ENCODE peak calls at places on chromosome 18, in seven cellular contexts. Y is mucosa of descending colon, O is NCI-H1417, X is GM23338, B is left ventricle myocardium inferior, P is T-helper 2 cell, N is activated B cell treated with CpG ODN at 0.5 μM for 24 hours. H is an unnamed sample.

GRCh38 chr18:9081940-9082339 is 20.6 kb upstream of the NDUFV2 start:
- DNase-seq in Y (no peak), O (no peak), X (no peak), B (no peak), P (peak), N (no peak), H (no peak)

GRCh38 chr18:36711813-36712444 is 116.9 kb downstream of the TPGS2 start:
- DNase-seq in Y (no peak), O (no peak), X (no peak), B (peak), P (no peak), N (no peak), H (no peak)

GRCh38 chr18:55152801-55153200 is 193.5 kb upstream of the CCDC68 start:
- DNase-seq in Y (no peak), O (no peak), X (no peak), B (no peak), P (no peak), N (no peak), H (no peak)

GRCh38 chr18:35322486-35323258 is 21.5 kb downstream of the ZNF24 start:
- DNase-seq in Y (no peak), O (no peak), X (no peak), B (no peak), P (no peak), N (no peak), H (no peak)

GRCh38 chr18:25305584-25305983 is 46.4 kb downstream of the ZNF521 start:
- DNase-seq in Y (no peak), O (no peak), X (no peak), B (no peak), P (no peak), N (no peak), H (no peak)

GRCh38 chr18:63365909-63366269 is 1.1 kb downstream of the KDSR start:
- DNase-seq in Y (peak), O (no peak), X (peak), B (no peak), P (peak), N (no peak), H (no peak)

GRCh38 chr18:52716926-52717325 is 376.9 kb downstream of the DCC start:
- DNase-seq in Y (peak), O (peak), X (peak), B (no peak), P (no peak), N (no peak), H (no peak)

GRCh38 chr18:55422456-55423185 is 165.4 kb downstream of the TCF4 start:
- DNase-seq in Y (peak), O (no peak), X (no peak), B (peak), P (no peak), N (no peak), H (no peak)

GRCh38 chr18:35406666-35407065 is 29.5 kb upstream of the ZNF396 start:
- DNase-seq in Y (no peak), O (no peak), X (no peak), B (no peak), P (no peak), N (no peak), H (no peak)

GRCh38 chr18:77112161-77112801 is 20.3 kb downstream of the MBP start:
- DNase-seq in Y (no peak), O (no peak), X (peak), B (no peak), P (no peak), N (no peak), H (no peak)

GRCh38 chr18:68797901-68798300 is at the start of gene CCDC102B:
- DNase-seq in Y (no peak), O (peak), X (no peak), B (no peak), P (no peak), N (no peak), H (no peak)

GRCh38 chr18:42196651-42197050 is 241.6 kb downstream of the PIK3C3 start:
- DNase-seq in Y (no peak), O (no peak), X (no peak), B (no peak), P (no peak), N (no peak), H (no peak)

H was measured in mesothelial cell of epicardium.